ENCODE peak calls at places on chromosomes 6 and 20, in four cellular contexts. One of them, this sample, is unnamed.
A peak's percentile ranks its signal among the peaks of the same experiment; 100 is the strongest.

GRCh38 chr6:165178056-165178455 is 131.3 kb downstream of the C6orf118 start:
- DNase-seq in frontal cortex: no peak
- DNase-seq in memory B cell: no peak
- DNase-seq in transverse colon: no peak
- DNase-seq in this sample: no peak

GRCh38 chr6:113903666-113904330 is 46.7 kb downstream of the MARCKS start:
- DNase-seq in frontal cortex: no peak
- DNase-seq in memory B cell: no peak
- DNase-seq in transverse colon: peak; percentile 26
- DNase-seq in this sample: no peak

GRCh38 chr6:95576621-95577316 is 566 bp upstream of the MANEA start:
- DNase-seq in frontal cortex: no peak
- DNase-seq in memory B cell: no peak
- DNase-seq in transverse colon: no peak
- DNase-seq in this sample: no peak

GRCh38 chr20:10555865-10556308 is 117.9 kb downstream of the JAG1 start:
- DNase-seq in frontal cortex: no peak
- DNase-seq in memory B cell: no peak
- DNase-seq in transverse colon: no peak
- DNase-seq in this sample: peak; percentile 40

GRCh38 chr6:71187136-71187535 is 101.5 kb upstream of the OGFRL1 start:
- DNase-seq in frontal cortex: no peak
- DNase-seq in memory B cell: no peak
- DNase-seq in transverse colon: no peak
- DNase-seq in this sample: no peak

GRCh38 chr6:47710295-47710694 is 11.9 kb downstream of the ADGRF4 start:
- DNase-seq in frontal cortex: no peak
- DNase-seq in memory B cell: no peak
- DNase-seq in transverse colon: no peak
- DNase-seq in this sample: no peak

GRCh38 chr6:16625319-16626240 is 135.7 kb downstream of the ATXN1 start:
- DNase-seq in frontal cortex: no peak
- DNase-seq in memory B cell: no peak
- DNase-seq in transverse colon: no peak
- DNase-seq in this sample: no peak

GRCh38 chr20:48202774-48203173 is 417.5 kb upstream of the SULF2 start:
- DNase-seq in frontal cortex: no peak
- DNase-seq in memory B cell: no peak
- DNase-seq in transverse colon: no peak
- DNase-seq in this sample: no peak

GRCh38 chr6:151647871-151648639 is 154.2 kb downstream of the CCDC170 start:
- DNase-seq in frontal cortex: no peak
- DNase-seq in memory B cell: no peak
- DNase-seq in transverse colon: no peak
- DNase-seq in this sample: no peak

GRCh38 chr6:5190467-5190866 is 70.3 kb downstream of the LYRM4 start:
- DNase-seq in frontal cortex: no peak
- DNase-seq in memory B cell: no peak
- DNase-seq in transverse colon: no peak
- DNase-seq in this sample: peak; percentile 85

GRCh38 chr6:163418273-163419029 is 3.9 kb downstream of the QKI start:
- DNase-seq in frontal cortex: no peak
- DNase-seq in memory B cell: no peak
- DNase-seq in transverse colon: no peak
- DNase-seq in this sample: no peak

GRCh38 chr6:24982231-24982630 is 46.5 kb upstream of the RIPOR2 start:
- DNase-seq in frontal cortex: no peak
- DNase-seq in memory B cell: no peak
- DNase-seq in transverse colon: no peak
- DNase-seq in this sample: peak; percentile 46

GRCh38 chr6:117531346-117531745 is 48.9 kb downstream of the DCBLD1 start:
- DNase-seq in frontal cortex: no peak
- DNase-seq in memory B cell: no peak
- DNase-seq in transverse colon: no peak
- DNase-seq in this sample: no peak

GRCh38 chr6:109743739-109744138 is 52.6 kb downstream of the FIG4 start:
- DNase-seq in frontal cortex: no peak
- DNase-seq in memory B cell: no peak
- DNase-seq in transverse colon: no peak
- DNase-seq in this sample: peak; percentile 46

GRCh38 chr6:72421387-72421786 is 200.5 kb upstream of the KCNQ5 start:
- DNase-seq in frontal cortex: no peak
- DNase-seq in memory B cell: no peak
- DNase-seq in transverse colon: no peak
- DNase-seq in this sample: no peak

GRCh38 chr6:168616807-168617756 is 176.1 kb downstream of the SMOC2 start:
- DNase-seq in frontal cortex: peak; percentile 63
- DNase-seq in memory B cell: no peak
- DNase-seq in transverse colon: peak; percentile 52
- DNase-seq in this sample: no peak

GRCh38 chr6:125138083-125138482 is 15.5 kb upstream of the TPD52L1 start:
- DNase-seq in frontal cortex: no peak
- DNase-seq in memory B cell: no peak
- DNase-seq in transverse colon: no peak
- DNase-seq in this sample: no peak

GRCh38 chr20:62433655-62434054 is 6.3 kb upstream of the RBBP8NL start:
- DNase-seq in frontal cortex: no peak
- DNase-seq in memory B cell: no peak
- DNase-seq in transverse colon: peak; percentile 53
- DNase-seq in this sample: no peak

GRCh38 chr6:112835078-112835477 is 487.9 kb downstream of the RFPL4B start:
- DNase-seq in frontal cortex: no peak
- DNase-seq in memory B cell: no peak
- DNase-seq in transverse colon: no peak
- DNase-seq in this sample: no peak